ENCODE peak calls at places on chromosome 17, in four cellular contexts. F, Y, M and Z are unnamed samples.

GRCh38 chr17:50337956-50338355 is 8.0 kb upstream of the XYLT2 start:
- DNase-seq in Y (no peak), F (no peak), M (no peak), Z (no peak)

GRCh38 chr17:82309656-82310570 is 7.5 kb downstream of the CD7 start:
- DNase-seq in F (no peak), Y (no peak), M (no peak), Z (no peak)

GRCh38 chr17:9729034-9729650 is 62.2 kb downstream of the DHRS7C start:
- DNase-seq in F (no peak), Y (no peak), M (no peak), Z (no peak)

GRCh38 chr17:1231456-1231855 is 38.8 kb upstream of the BHLHA9 start:
- DNase-seq in F (no peak), M (peak), Y (no peak), Z (peak)

GRCh38 chr17:38879878-38880727 is 10.2 kb downstream of the LASP1 start:
- DNase-seq in M (no peak), Y (no peak), F (no peak), Z (peak)

GRCh38 chr17:10247806-10248334 is 49.5 kb upstream of the GAS7 start:
- DNase-seq in F (no peak), M (no peak), Y (no peak), Z (no peak)

GRCh38 chr17:46002311-46002972 is 3.4 kb downstream of the STH start:
- DNase-seq in F (peak), M (peak), Y (peak), Z (peak)

GRCh38 chr17:48583708-48584582 is 5.8 kb upstream of the HOXB4 start:
- DNase-seq in M (no peak), F (no peak), Y (no peak), Z (no peak)

GRCh38 chr17:16407911-16408588 is 7.3 kb upstream of the TRPV2 start:
- DNase-seq in M (peak), F (peak), Y (peak), Z (peak)

GRCh38 chr17:35660902-35661301 is 70.5 kb upstream of the RASL10B start:
- DNase-seq in F (no peak), M (no peak), Y (no peak), Z (no peak)

GRCh38 chr17:633641-634091 is 81.0 kb downstream of the VPS53 start:
- DNase-seq in M (no peak), F (no peak), Y (no peak), Z (peak)

GRCh38 chr17:27651411-27652345 is 20.7 kb downstream of the LGALS9 start:
- DNase-seq in F (peak), M (peak), Y (peak), Z (peak)

GRCh38 chr17:75394332-75394918 is 11.1 kb downstream of the GRB2 start:
- DNase-seq in M (no peak), Y (no peak), F (no peak), Z (no peak)

GRCh38 chr17:80652751-80653330 is 108.2 kb downstream of the RPTOR start:
- DNase-seq in F (no peak), Y (no peak), M (no peak), Z (no peak)

GRCh38 chr17:61833536-61834203 is 29.7 kb downstream of the BRIP1 start:
- DNase-seq in F (no peak), Y (no peak), M (no peak), Z (no peak)

GRCh38 chr17:20187049-20187448 is 177.9 kb downstream of the SPECC1 start:
- DNase-seq in F (no peak), M (no peak), Y (no peak), Z (no peak)

GRCh38 chr17:78127240-78127887 is 1.2 kb downstream of the TMC6 start:
- DNase-seq in F (peak), Y (peak), M (peak), Z (peak)

GRCh38 chr17:40063034-40063765 is 435 bp downstream of the THRA start:
- DNase-seq in Y (peak), M (peak), F (peak), Z (peak)

GRCh38 chr17:73613947-73614655 is 30.1 kb downstream of the SDK2 start:
- DNase-seq in F (no peak), Y (no peak), M (no peak), Z (no peak)

GRCh38 chr17:3635474-3636153 is 436 bp downstream of the SHPK start:
- DNase-seq in Y (no peak), F (no peak), M (no peak), Z (no peak)

GRCh38 chr17:45315583-45316270 is 1.1 kb downstream of the MAP3K14 start:
- DNase-seq in M (no peak), F (no peak), Y (no peak), Z (no peak)

GRCh38 chr17:40541060-40541872 is 24.0 kb downstream of the CCR7 start:
- DNase-seq in Y (peak), F (peak), M (no peak), Z (no peak)

GRCh38 chr17:72578817-72579470 is 458.1 kb downstream of the SOX9 start:
- DNase-seq in M (no peak), Y (no peak), F (peak), Z (no peak)

GRCh38 chr17:50634123-50634914 is at the start of gene ABCC3:
- DNase-seq in Y (no peak), M (peak), F (no peak), Z (peak)

GRCh38 chr17:27640790-27641189 is 9.8 kb downstream of the LGALS9 start:
- DNase-seq in F (no peak), M (no peak), Y (no peak), Z (no peak)

GRCh38 chr17:75845058-75845711 is 981 bp upstream of the UNC13D start:
- DNase-seq in F (peak), M (peak), Y (peak), Z (peak)

GRCh38 chr17:74274060-74274702 is at the start of gene DNAI2:
- DNase-seq in M (no peak), Y (no peak), F (peak), Z (no peak)

GRCh38 chr17:42289863-42290165 is 1.5 kb downstream of the STAT5A start:
- DNase-seq in F (peak), M (no peak), Y (peak), Z (no peak)

GRCh38 chr17:56786989-56787482 is 46.7 kb downstream of the C17orf67 start:
- DNase-seq in Y (no peak), F (no peak), M (no peak), Z (no peak)

GRCh38 chr17:73833779-73834613 is 189.8 kb upstream of the SDK2 start:
- DNase-seq in F (peak), M (no peak), Y (no peak), Z (no peak)

GRCh38 chr17:72472116-72472515 is 351.3 kb downstream of the SOX9 start:
- DNase-seq in F (no peak), M (no peak), Y (no peak), Z (no peak)

GRCh38 chr17:47956818-47957590 is 679 bp downstream of the PRR15L start:
- DNase-seq in M (no peak), F (no peak), Y (no peak), Z (no peak)

GRCh38 chr17:72308744-72309395 is 188.1 kb downstream of the SOX9 start:
- DNase-seq in M (no peak), F (no peak), Y (no peak), Z (no peak)

GRCh38 chr17:68355093-68355492 is 63.8 kb downstream of the ARSG start:
- DNase-seq in Y (no peak), M (no peak), F (no peak), Z (no peak)

GRCh38 chr17:68356520-68356919 is 65.2 kb downstream of the ARSG start:
- DNase-seq in Y (peak), F (peak), M (no peak), Z (no peak)

GRCh38 chr17:68351395-68351794 is 60.1 kb downstream of the ARSG start:
- DNase-seq in F (peak), Y (no peak), M (peak), Z (no peak)

GRCh38 chr17:68352041-68352440 is 60.7 kb downstream of the ARSG start:
- DNase-seq in Y (no peak), M (no peak), F (no peak), Z (no peak)

GRCh38 chr17:68353121-68353521 is 61.8 kb downstream of the ARSG start:
- DNase-seq in M (no peak), Y (no peak), F (no peak), Z (no peak)
- H3K27ac ChIP-seq in M (no peak), Y (no peak), F (no peak), Z (no peak)

GRCh38 chr17:6456914-6457687 is 12.8 kb downstream of the PIMREG start:
- DNase-seq in F (peak), M (peak), Y (no peak), Z (peak)
- H3K4me3 ChIP-seq in F (no peak), M (no peak), Y (no peak), Z (no peak)

DNA sequence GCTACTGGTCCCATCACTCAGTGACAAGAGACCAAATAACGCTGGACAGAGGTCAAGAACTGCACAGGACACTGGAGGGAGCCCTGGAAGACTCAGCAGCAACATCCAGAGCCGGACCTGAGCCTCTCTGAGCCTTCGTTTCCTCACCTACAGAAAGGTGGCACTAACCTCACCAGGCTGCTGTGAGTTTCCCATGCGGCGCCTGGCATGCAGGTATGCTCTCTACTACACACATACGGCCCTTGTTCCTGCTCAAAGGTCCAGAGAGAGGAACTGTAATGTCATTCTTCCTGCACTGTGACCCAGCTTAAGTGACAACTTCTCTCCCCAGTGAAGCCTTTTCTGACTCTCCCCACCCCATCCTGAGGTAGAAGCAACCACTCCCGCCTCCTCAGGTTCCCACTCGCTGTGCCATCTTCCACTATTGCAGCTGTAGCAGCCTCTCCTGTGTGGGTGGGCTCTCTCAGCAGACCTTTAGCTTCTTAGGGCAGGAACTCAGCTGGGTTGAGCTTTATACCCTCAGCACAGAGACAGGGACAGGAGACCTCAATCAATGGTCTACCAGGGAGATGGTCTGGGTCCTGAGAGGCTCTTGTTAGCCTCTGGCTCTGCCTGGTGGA is 43.9 kb upstream of the SREBF1 start:
- DNase-seq in Y (no peak), F (no peak), M (no peak), Z (no peak)
- H3K27ac ChIP-seq in Y (no peak), F (no peak), M (no peak), Z (no peak)

GRCh38 chr17:43712397-43712796 is 46.2 kb downstream of the SOST start:
- DNase-seq in M (no peak), F (no peak), Y (no peak), Z (no peak)

GRCh38 chr17:43710101-43710500 is 48.4 kb upstream of the MEOX1 start:
- DNase-seq in Y (no peak), F (no peak), M (no peak), Z (no peak)

GRCh38 chr17:43713494-43714162 is 45.0 kb downstream of the SOST start:
- DNase-seq in Y (no peak), F (peak), M (peak), Z (peak)

GRCh38 chr17:43717913-43718312 is 40.7 kb downstream of the SOST start:
- DNase-seq in Y (no peak), M (no peak), F (no peak), Z (no peak)

DNA sequence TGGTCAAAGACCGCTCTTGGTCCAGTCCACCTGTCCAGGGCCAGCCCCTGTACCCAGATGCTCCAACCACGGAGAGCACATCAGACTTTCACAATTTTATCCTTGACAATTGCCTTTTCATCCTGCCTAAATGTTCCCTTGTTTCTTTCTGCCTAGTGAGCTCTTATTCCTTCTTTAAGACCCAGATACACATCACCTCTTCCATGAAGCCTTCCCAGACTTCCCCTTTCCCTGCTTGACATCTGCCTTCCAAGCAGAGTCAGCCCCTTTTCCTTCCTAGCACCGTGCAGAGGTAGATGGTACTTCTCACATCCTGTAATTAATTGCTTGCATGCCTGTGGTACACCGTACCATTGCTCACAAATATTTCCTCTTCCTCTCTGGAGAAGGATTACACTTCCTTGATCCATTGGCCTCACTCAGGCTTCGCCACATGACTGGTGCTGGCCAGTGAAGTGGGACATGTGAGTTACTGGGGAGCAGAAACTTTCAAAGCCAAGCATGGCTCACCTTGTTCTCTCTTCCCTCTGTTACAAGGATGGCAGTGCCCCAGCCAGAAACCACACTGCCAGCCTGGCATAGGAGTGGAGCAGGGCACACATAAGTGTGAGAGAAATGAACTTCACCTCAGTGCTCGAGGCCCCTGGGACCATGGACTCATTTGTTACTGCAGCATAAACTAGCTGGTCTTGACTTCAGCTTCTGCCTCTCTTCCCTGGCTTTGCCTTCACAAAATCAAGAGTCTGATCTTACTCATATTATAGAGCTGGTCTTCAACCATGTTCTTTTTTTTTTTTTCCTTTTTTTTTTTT is 44.0 kb downstream of the SOST start:
- DNase-seq in M (no peak), F (no peak), Y (no peak), Z (no peak)
- H3K4me3 ChIP-seq in M (peak), F (no peak), Y (no peak), Z (no peak)

GRCh38 chr17:71284032-71284755 is 836.6 kb upstream of the SOX9 start:
- DNase-seq in M (no peak), Y (no peak), F (no peak), Z (no peak)
- H3K27ac ChIP-seq in M (no peak), Y (no peak), F (no peak), Z (no peak)

GRCh38 chr17:58331815-58332719 is 3.5 kb upstream of the TSPOAP1 start:
- DNase-seq in M (peak), Y (peak), F (peak), Z (peak)
- H3K4me3 ChIP-seq in M (peak), Y (peak), F (peak), Z (no peak)

GRCh38 chr17:64118452-64118979 is 11.4 kb downstream of the ERN1 start:
- DNase-seq in Y (no peak), M (peak), F (no peak), Z (peak)
- H3K27ac ChIP-seq in Y (no peak), M (peak), F (peak), Z (no peak)

DNA sequence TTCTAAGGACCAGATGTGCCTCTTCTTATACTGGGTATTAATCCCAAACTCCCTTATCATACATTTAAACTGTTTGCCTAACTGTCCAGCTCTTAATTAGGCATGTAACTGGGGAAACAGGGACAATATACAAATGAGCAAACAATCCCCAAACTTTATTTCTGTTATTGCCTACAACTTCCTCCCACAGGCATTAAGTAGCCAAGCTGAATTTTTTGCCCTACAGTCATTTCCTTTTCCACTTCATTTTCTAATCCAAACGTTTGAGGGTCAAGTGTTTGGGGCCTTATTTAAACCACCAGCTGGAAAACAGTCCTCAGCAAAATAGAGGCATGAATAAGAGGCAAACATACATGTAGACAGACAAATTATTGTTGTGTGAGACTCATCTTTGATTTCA is 77.4 kb upstream of the CCL2 start:
- DNase-seq in F (no peak), Y (no peak), M (no peak), Z (no peak)
- H3K4me3 ChIP-seq in F (no peak), Y (no peak), M (no peak), Z (no peak)

GRCh38 chr17:60601443-60602384 is 1.7 kb downstream of the PPM1D start:
- DNase-seq in F (no peak), Y (no peak), M (no peak), Z (peak)

GRCh38 chr17:60600490-60601431 is 768 bp downstream of the PPM1D start:
- DNase-seq in F (no peak), M (peak), Y (peak), Z (peak)

GRCh38 chr17:60604686-60605334 is 4.8 kb downstream of the PPM1D start:
- DNase-seq in F (no peak), M (no peak), Y (no peak), Z (peak)

GRCh38 chr17:60602385-60602742 is 2.4 kb downstream of the PPM1D start:
- DNase-seq in Y (no peak), M (no peak), F (no peak), Z (no peak)

DNA sequence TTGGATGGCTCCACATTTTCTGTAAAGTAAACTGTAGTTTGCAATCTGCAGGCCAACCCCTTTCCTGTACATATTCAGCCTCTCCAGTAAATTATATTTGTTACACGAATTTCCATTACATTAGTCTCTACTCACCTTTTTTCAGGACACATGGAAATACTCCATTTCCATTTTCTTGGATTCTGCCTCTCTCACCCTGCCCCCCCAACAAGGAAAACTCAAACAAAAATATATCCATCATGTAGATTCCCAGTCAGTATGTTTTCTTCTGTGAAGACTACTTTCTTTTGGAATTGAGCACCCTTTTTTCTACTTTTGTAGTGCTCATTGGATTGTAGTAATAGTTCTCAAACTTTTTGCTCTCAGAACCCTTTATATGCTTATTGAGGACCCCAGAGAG is 2.9 kb downstream of the PPM1D start:
- DNase-seq in Y (no peak), F (no peak), M (no peak), Z (no peak)
- H3K27ac ChIP-seq in Y (no peak), F (no peak), M (no peak), Z (no peak)

GRCh38 chr17:4812690-4813089 is 5.7 kb downstream of the PLD2 start:
- DNase-seq in Y (no peak), M (no peak), F (no peak), Z (no peak)

GRCh38 chr17:4808378-4808767 is 1.4 kb downstream of the PLD2 start:
- DNase-seq in M (peak), Y (no peak), F (no peak), Z (peak)

GRCh38 chr17:4811471-4811870 is 4.5 kb downstream of the PLD2 start:
- DNase-seq in Y (no peak), F (no peak), M (no peak), Z (no peak)

GRCh38 chr17:4807534-4808377 is 804 bp downstream of the PLD2 start:
- DNase-seq in Y (no peak), M (no peak), F (no peak), Z (no peak)

DNA sequence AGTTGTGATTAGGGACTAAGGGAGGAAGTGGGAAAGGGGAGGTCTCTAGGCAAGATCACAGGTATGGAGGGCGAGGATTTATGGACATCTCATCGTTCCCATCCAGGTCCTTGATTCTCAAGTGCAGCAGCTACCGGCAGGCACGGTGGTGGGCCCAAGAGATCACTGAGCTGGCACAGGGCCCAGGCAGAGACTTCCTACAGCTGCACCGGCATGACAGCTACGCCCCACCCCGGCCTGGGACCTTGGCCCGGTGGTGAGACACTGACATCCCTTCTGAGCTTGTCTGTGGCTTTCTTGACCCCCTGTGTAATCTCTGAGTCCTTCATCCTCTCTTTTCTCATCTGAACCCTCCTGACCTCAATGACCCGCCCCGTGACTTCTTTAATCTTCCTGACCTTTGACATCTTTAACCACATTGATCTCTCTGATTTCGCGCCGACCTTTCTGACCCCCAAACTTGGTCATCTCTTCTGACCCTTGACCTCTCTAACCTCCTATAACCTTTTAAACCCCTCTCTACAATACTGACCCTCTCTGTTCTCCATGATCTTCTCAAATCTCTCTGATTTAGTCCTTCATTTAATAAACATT is 3.8 kb downstream of the PLD2 start:
- DNase-seq in M (peak), F (no peak), Y (no peak), Z (no peak)
- H3K4me3 ChIP-seq in M (no peak), F (no peak), Y (no peak), Z (no peak)